ENCODE peak calls at places on chromosome 13, in nine cellular contexts. J is non-pigmented ciliary epithelial cell; P is neuronal stem cell; O is kidney epithelial cell; G is fibroblast of villous mesenchyme; K is stimulated activated CD8-positive, alpha-beta memory T cell treated with anti-CD3 and anti-CD28 coated beads, Interleukin-12 subunit alpha, Interleukin-12 subunit beta, amount 100 ng/mL, for 4 hours; H is activated CD4-positive, alpha-beta memory T cell treated with anti-CD3 and anti-CD28 coated beads, Interleukin-2, amount 10 ng/mL, durations not matched to agents 7 days and 5 days; Z is ELR; U is fibroblast of mammary gland. M is an unnamed sample.

GRCh38 chr13:25281937-25282332 is 5.4 kb downstream of the MTMR6 start:
- DNase-seq in Z (no peak), P (no peak), G (no peak), J (no peak), K (no peak), H (no peak), O (no peak), U (no peak), M (no peak)

GRCh38 chr13:22698477-22698876 is 482.3 kb upstream of the SGCG start:
- DNase-seq in Z (no peak), G (no peak), U (no peak), O (no peak), H (no peak), P (no peak), K (no peak), J (no peak), M (no peak)

GRCh38 chr13:44230071-44230470 is 143.6 kb upstream of the SERP2 start:
- DNase-seq in G (peak), O (no peak), Z (no peak), H (no peak), J (no peak), K (no peak), P (no peak), U (no peak), M (no peak)

GRCh38 chr13:98216711-98217110 is 39.6 kb upstream of the RNF113B start:
- DNase-seq in U (no peak), G (no peak), P (no peak), Z (no peak), J (no peak), H (no peak), K (no peak), O (no peak), M (no peak)

GRCh38 chr13:42384265-42384664 is 112.3 kb downstream of the AKAP11 start:
- DNase-seq in J (no peak), H (no peak), O (no peak), P (no peak), U (peak), G (no peak), Z (no peak), K (no peak), M (no peak)

GRCh38 chr13:77492982-77493381 is 42.5 kb upstream of the SCEL start:
- DNase-seq in P (no peak), K (no peak), H (no peak), G (peak), O (no peak), U (peak), J (no peak), Z (peak), M (peak)

GRCh38 chr13:20503088-20504083 is 22.3 kb downstream of the CRYL1 start:
- DNase-seq in U (no peak), O (no peak), K (no peak), Z (no peak), P (no peak), H (no peak), G (no peak), J (no peak), M (no peak)

GRCh38 chr13:110442946-110443632 is 118.4 kb downstream of the RAB20 start:
- DNase-seq in K (no peak), G (peak), J (no peak), H (no peak), U (peak), O (no peak), P (no peak), Z (peak), M (no peak)

GRCh38 chr13:114116734-114117133 is 15.7 kb downstream of the RASA3 start:
- DNase-seq in J (no peak), Z (no peak), O (no peak), H (no peak), K (no peak), U (no peak), P (no peak), G (no peak), M (no peak)

GRCh38 chr13:25659091-25659502 is 287.3 kb downstream of the ATP8A2 start:
- DNase-seq in O (no peak), K (no peak), U (no peak), P (no peak), Z (no peak), J (no peak), G (no peak), H (no peak), M (no peak)